ENCODE peak calls at places on chromosome 10, in nine cellular contexts. L is cardiac muscle cell, W is choroid plexus epithelial cell, Q is heart left ventricle, J is HCT116, U is PC-3, G is cardiac fibroblast, Z is AG10803, D is AG04450. B is an unnamed sample.
A peak's percentile ranks its signal among the peaks of the same experiment; 100 is the strongest.

GRCh38 chr10:3471927-3472704 is 299.5 kb upstream of the PITRM1 start:
- DNase-seq in L (no peak), W (no peak), Q (no peak), J (no peak), U (peak; percentile 27), G (peak; percentile 31), Z (peak; percentile 81), D (no peak), B (no peak)

GRCh38 chr10:68424454-68425014 is 17.5 kb upstream of the RUFY2 start:
- DNase-seq in L (no peak), W (no peak), Q (no peak), J (no peak), U (no peak), G (no peak), Z (no peak), D (no peak), B (no peak)

GRCh38 chr10:132814469-132814856 is 28.5 kb upstream of the NKX6-2 start:
- DNase-seq in L (no peak), W (no peak), Q (no peak), J (no peak), U (no peak), G (no peak), Z (no peak), D (no peak), B (no peak)

GRCh38 chr10:115272482-115272881 is 179.3 kb downstream of the ATRNL1 start:
- DNase-seq in L (no peak), W (no peak), Q (no peak), J (no peak), U (no peak), G (no peak), Z (no peak), D (no peak), B (no peak)

GRCh38 chr10:22461891-22462290 is 116.6 kb downstream of the SPAG6 start:
- DNase-seq in L (no peak), W (no peak), Q (no peak), J (no peak), U (peak; percentile 9), G (no peak), Z (peak; percentile 29), D (no peak), B (no peak)

GRCh38 chr10:103111031-103111917 is 81.8 kb downstream of the NT5C2 start:
- DNase-seq in L (peak; percentile 20), W (peak; percentile 82), Q (no peak), J (no peak), U (no peak), G (peak; percentile 68), Z (peak; percentile 40), D (no peak), B (peak; percentile 45)

GRCh38 chr10:408223-408622 is 273.0 kb downstream of the ZMYND11 start:
- DNase-seq in L (no peak), W (no peak), Q (no peak), J (no peak), U (peak; percentile 6), G (no peak), Z (peak; percentile 74), D (no peak), B (peak; percentile 64)

GRCh38 chr10:64115913-64116643 is 594.9 kb downstream of the REEP3 start:
- DNase-seq in L (peak; percentile 59), W (peak; percentile 19), Q (no peak), J (no peak), U (peak; percentile 54), G (peak; percentile 36), Z (no peak), D (no peak), B (no peak)

GRCh38 chr10:113133497-113133896 is 183.4 kb downstream of the TCF7L2 start:
- DNase-seq in L (no peak), W (peak; percentile 68), Q (no peak), J (no peak), U (no peak), G (peak; percentile 48), Z (peak; percentile 93), D (peak; percentile 21), B (no peak)
- H3K4me3 ChIP-seq in L (no peak overlapping the region), W (no peak overlapping the region), Q (no peak overlapping the region), J (no peak overlapping the region), U (no peak overlapping the region), G (no peak overlapping the region), Z (peak overlapping the region; percentile 44), D (no peak overlapping the region), B (no peak overlapping the region)

GRCh38 chr10:70893227-70894006 is 5.1 kb upstream of the PCBD1 start:
- DNase-seq in L (no peak), W (no peak), Q (no peak), J (no peak), U (no peak), G (no peak), Z (no peak), D (no peak), B (no peak)
- TF ChIP-seq CTCF in L (no peak), W (no peak), Q (no peak), J (no peak), U (no peak), G (no peak), Z (no peak), D (no peak), B (no peak)

GRCh38 chr10:130568246-130568645 is 432.1 kb downstream of the GLRX3 start:
- DNase-seq in L (no peak), W (no peak), Q (no peak), J (no peak), U (no peak), G (no peak), Z (no peak), D (no peak), B (no peak)
- H3K4me3 ChIP-seq in L (no peak overlapping the region), W (no peak overlapping the region), Q (no peak overlapping the region), J (no peak overlapping the region), U (no peak overlapping the region), G (no peak overlapping the region), Z (no peak overlapping the region), D (no peak overlapping the region), B (no peak overlapping the region)

GRCh38 chr10:120948889-120949382 is 97.8 kb downstream of the WDR11 start:
- DNase-seq in L (peak; percentile 85), W (peak; percentile 84), Q (peak; percentile 70), J (peak; percentile 48), U (peak; percentile 65), G (peak; percentile 68), Z (peak; percentile 57), D (peak; percentile 15), B (peak; percentile 40)
- TF ChIP-seq CTCF in L (peak; percentile 85), W (peak; percentile 65), Q (peak; percentile 93), J (peak; percentile 80), U (peak; percentile 67), G (peak; percentile 44), Z (peak; percentile 59), D (peak; percentile 75), B (peak; percentile 67)

DNA sequence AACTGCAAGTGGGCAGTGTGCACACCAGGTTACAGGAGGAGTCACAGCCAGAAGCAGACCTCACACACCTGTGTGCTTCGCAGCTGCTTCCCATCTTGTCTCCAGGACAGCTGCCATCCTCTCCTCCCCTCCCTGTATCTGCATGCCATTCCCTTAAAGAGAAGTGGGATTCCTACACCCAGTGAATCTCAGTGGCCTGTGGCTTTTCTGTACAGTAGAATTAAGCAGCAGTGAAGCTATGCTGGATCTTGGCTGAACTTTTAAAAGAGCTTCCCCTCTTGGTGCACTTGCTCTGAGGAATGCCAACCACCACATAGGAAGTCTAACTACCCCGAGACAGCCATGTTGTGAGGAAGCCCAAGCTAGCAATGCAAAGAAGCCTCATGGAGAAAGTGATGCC is 236.5 kb upstream of the ZMIZ1 start:
- DNase-seq in L (no peak), W (no peak), Q (no peak), J (no peak), U (no peak), G (no peak), Z (no peak), D (no peak), B (no peak)
- H3K4me3 ChIP-seq in L (no peak overlapping the region), W (no peak overlapping the region), Q (no peak overlapping the region), J (no peak overlapping the region), U (no peak overlapping the region), G (no peak overlapping the region), Z (no peak overlapping the region), D (no peak overlapping the region), B (no peak overlapping the region)